ENCODE peak calls at places on chromosomes 16 and 17, in ten cellular contexts. I is AG09319; B is activated naive CD4-positive, alpha-beta T cell treated with anti-CD3 and anti-CD28 coated beads for 36 hours; M is islet precursor cell; W is HT1080; H is NCI-H774; V is activated T-helper 2 cell treated with anti-CD3 and anti-CD28 coated beads, Interferon-gamma antibody, Interleukin-2, Interleukin-4, amounts not matched to agents 10 μg/mL and 5 μg/mL and 100 μg/mL, durations not matched to agents 14 hours and 24 hours and 36 hours; Z is adrenal gland; U is NCI-H1092; F is stimulated activated CD4-positive, alpha-beta T cell treated with anti-CD3 and anti-CD28 coated beads, Interleukin-12 subunit alpha, Interleukin-12 subunit beta, amount 100 ng/mL, for 4 hours. O is an unnamed sample.

GRCh38 chr16:56424791-56425438 is 430 bp downstream of the AMFR start:
- DNase-seq in I (no peak), V (peak; percentile 23), H (no peak), Z (peak; percentile 31), M (peak; percentile 69), W (no peak), U (peak; percentile 9), F (peak; percentile 34), B (peak; percentile 40), O (no peak)

GRCh38 chr17:79836952-79837887 is 2.0 kb downstream of the CBX4 start:
- DNase-seq in V (peak; percentile 46), Z (peak; percentile 96), H (no peak), U (no peak), M (peak; percentile 76), I (no peak), B (peak; percentile 80), F (peak; percentile 22), W (no peak), O (peak; percentile 64)

GRCh38 chr16:89377446-89377838 is 112.9 kb downstream of the ANKRD11 start:
- DNase-seq in B (no peak), U (no peak), W (no peak), H (no peak), F (no peak), V (no peak), I (no peak), Z (no peak), M (no peak), O (no peak)

GRCh38 chr16:22257440-22257839 is 39.8 kb upstream of the POLR3E start:
- DNase-seq in W (no peak), H (no peak), M (no peak), B (no peak), F (no peak), U (no peak), Z (no peak), I (no peak), V (no peak), O (no peak)

GRCh38 chr16:75627856-75628255 is 4.8 kb upstream of the ADAT1 start:
- DNase-seq in M (no peak), I (no peak), H (no peak), U (no peak), V (no peak), B (no peak), Z (no peak), W (peak; percentile 13), F (no peak), O (no peak)

GRCh38 chr17:81310963-81311550 is 15.9 kb upstream of the SLC38A10 start:
- DNase-seq in H (no peak), Z (no peak), W (no peak), I (no peak), U (no peak), F (no peak), B (no peak), M (no peak), V (no peak), O (no peak)

GRCh38 chr17:58236394-58236793 is 2.0 kb upstream of the LPO start:
- DNase-seq in M (peak; percentile 30), Z (no peak), I (no peak), F (no peak), B (no peak), W (no peak), U (no peak), H (no peak), V (no peak), O (no peak)

GRCh38 chr16:54283735-54284318 is 2.8 kb downstream of the IRX3 start:
- DNase-seq in V (no peak), I (no peak), F (no peak), M (peak; percentile 37), U (no peak), B (no peak), H (no peak), W (no peak), Z (no peak), O (no peak)

GRCh38 chr16:67170948-67171649 is 761 bp downstream of the NOL3 start:
- DNase-seq in F (no peak), W (no peak), U (no peak), V (no peak), Z (peak; percentile 39), M (peak; percentile 72), H (no peak), I (no peak), B (no peak), O (no peak)

GRCh38 chr16:87956771-87957279 is 5.6 kb downstream of the BANP start:
- DNase-seq in M (no peak), U (no peak), H (no peak), W (no peak), F (no peak), V (peak; percentile 47), I (no peak), Z (no peak), B (peak; percentile 84), O (no peak)

O was measured in A172.